ENCODE peak calls at places on chromosomes 7 and 10, in seven cellular contexts. M is CD8-positive, alpha-beta T cell; A is tibial nerve; S is GM06990; C is psoas muscle; G is mucosa of descending colon; Y is sigmoid colon. T is an unnamed sample.

GRCh38 chr7:1297476-1297972 is 64.9 kb downstream of the UNCX start:
- DNase-seq in C (peak), Y (no peak), S (no peak), G (no peak), A (no peak), M (no peak), T (no peak)

GRCh38 chr10:3570855-3571266 is 214.1 kb downstream of the KLF6 start:
- DNase-seq in A (peak), S (no peak), G (no peak), M (no peak), C (peak), Y (peak), T (peak)

GRCh38 chr7:140533394-140533872 is 54.1 kb upstream of the MKRN1 start:
- DNase-seq in S (no peak), C (no peak), M (no peak), G (no peak), A (no peak), Y (peak), T (no peak)

GRCh38 chr10:58625070-58625469 is 112.4 kb downstream of the BICC1 start:
- DNase-seq in S (no peak), M (no peak), G (no peak), Y (no peak), A (no peak), C (no peak), T (no peak)

GRCh38 chr10:54800677-54801480 is at the start of gene PCDH15:
- DNase-seq in C (no peak), M (no peak), G (no peak), Y (no peak), A (no peak), S (no peak), T (no peak)

GRCh38 chr7:159042084-159042483 is 102.6 kb downstream of the VIPR2 start:
- DNase-seq in G (no peak), S (no peak), C (no peak), A (no peak), Y (peak), M (no peak), T (no peak)

GRCh38 chr10:71426058-71426605 is 29.4 kb downstream of the CDH23 start:
- DNase-seq in G (no peak), M (no peak), Y (no peak), A (no peak), C (no peak), S (no peak), T (no peak)

GRCh38 chr7:148500978-148501377 is 89.6 kb upstream of the C7orf33 start:
- DNase-seq in S (no peak), C (no peak), G (no peak), Y (no peak), M (no peak), A (no peak), T (no peak)

GRCh38 chr10:43843331-43844101 is 194.8 kb upstream of the ZNF32 start:
- DNase-seq in M (no peak), Y (peak), C (peak), S (no peak), G (peak), A (peak), T (peak)

GRCh38 chr10:6151087-6151977 is 51.4 kb upstream of the PFKFB3 start:
- DNase-seq in C (peak), M (peak), S (peak), A (peak), G (peak), Y (peak), T (peak)

GRCh38 chr10:51422311-51423120 is 276.9 kb downstream of the CSTF2T start:
- DNase-seq in Y (peak), G (peak), M (no peak), A (peak), S (peak), C (no peak), T (peak)

GRCh38 chr7:879706-880105 is 3.4 kb downstream of the GET4 start:
- DNase-seq in C (no peak), A (no peak), M (no peak), S (no peak), Y (no peak), G (no peak), T (no peak)

GRCh38 chr7:35652124-35652523 is 42.8 kb downstream of the HERPUD2 start:
- DNase-seq in A (no peak), S (no peak), C (no peak), M (no peak), Y (no peak), G (peak), T (no peak)

GRCh38 chr7:137626469-137627067 is 220.2 kb downstream of the DGKI start:
- DNase-seq in S (peak), M (no peak), Y (no peak), A (peak), G (peak), C (no peak), T (no peak)

GRCh38 chr10:102714621-102715455 is at the start of gene SFXN2:
- DNase-seq in Y (no peak), S (no peak), M (peak), A (no peak), G (peak), C (no peak), T (peak)

GRCh38 chr7:134954197-134955082 is 31.9 kb upstream of the AGBL3 start:
- DNase-seq in Y (no peak), C (no peak), S (no peak), G (no peak), A (no peak), M (no peak), T (no peak)

GRCh38 chr7:16954326-16954725 is 72.5 kb upstream of the AGR3 start:
- DNase-seq in Y (no peak), G (no peak), S (no peak), M (no peak), A (no peak), C (no peak), T (no peak)

GRCh38 chr10:3162533-3162932 is 10.0 kb downstream of the PITRM1 start:
- DNase-seq in C (no peak), G (no peak), M (no peak), Y (no peak), A (no peak), S (no peak), T (no peak)

GRCh38 chr7:136424058-136424457 is 444.4 kb upstream of the CHRM2 start:
- DNase-seq in Y (no peak), G (no peak), M (no peak), C (no peak), A (no peak), S (no peak), T (no peak)

GRCh38 chr10:75487087-75487784 is 55.8 kb downstream of the LRMDA start:
- DNase-seq in G (no peak), C (no peak), S (no peak), Y (no peak), M (no peak), A (no peak), T (no peak)

GRCh38 chr7:140209866-140210609 is 33.3 kb upstream of the KDM7A start:
- DNase-seq in M (no peak), Y (peak), G (peak), C (no peak), A (no peak), S (peak), T (peak)

GRCh38 chr10:116151076-116151475 is 121.9 kb downstream of the GFRA1 start:
- DNase-seq in A (no peak), G (no peak), M (no peak), C (no peak), S (no peak), Y (no peak), T (no peak)

GRCh38 chr7:8714791-8715190 is 281.4 kb downstream of the NXPH1 start:
- DNase-seq in Y (no peak), C (no peak), G (no peak), S (no peak), M (no peak), A (no peak), T (no peak)

GRCh38 chr10:124705021-124705740 is 39.0 kb downstream of the FAM53B start:
- DNase-seq in C (peak), A (no peak), M (no peak), Y (no peak), S (no peak), G (no peak), T (no peak)

GRCh38 chr7:217781-218180 is 25.4 kb downstream of the FAM20C start:
- DNase-seq in M (no peak), S (no peak), A (no peak), C (no peak), G (no peak), Y (no peak), T (no peak)

GRCh38 chr7:90624128-90624980 is 28.2 kb downstream of the CDK14 start:
- DNase-seq in S (no peak), C (no peak), M (no peak), G (no peak), A (no peak), Y (no peak), T (no peak)

GRCh38 chr10:96758423-96758822 is 38.1 kb upstream of the PIK3AP1 start:
- DNase-seq in M (no peak), S (peak), C (no peak), Y (no peak), A (no peak), G (no peak), T (peak)

GRCh38 chr10:1257226-1257625 is 201.0 kb downstream of the WDR37 start:
- DNase-seq in M (no peak), C (no peak), Y (no peak), S (no peak), G (no peak), A (no peak), T (no peak)

GRCh38 chr7:105521027-105521730 is 892 bp downstream of the PUS7 start:
- DNase-seq in S (peak), Y (peak), A (peak), C (peak), G (peak), M (no peak), T (peak)

GRCh38 chr7:50677279-50677996 is 105.3 kb downstream of the GRB10 start:
- DNase-seq in M (no peak), S (no peak), G (no peak), A (no peak), C (no peak), Y (peak), T (no peak)

GRCh38 chr7:65924193-65924592 is 51.3 kb downstream of the VKORC1L1 start:
- DNase-seq in M (no peak), A (no peak), G (no peak), S (no peak), C (no peak), Y (no peak), T (no peak)

GRCh38 chr10:84097787-84098353 is 41.4 kb upstream of the GHITM start:
- DNase-seq in A (no peak), Y (no peak), S (no peak), M (no peak), G (no peak), C (no peak), T (no peak)
- TF ChIP-seq CTCF in A (peak), Y (peak), S (peak), M (peak), G (no peak), C (peak), T (no peak)

GRCh38 chr7:142188159-142188558 is 69.7 kb downstream of the PRSS58 start:
- DNase-seq in M (no peak), G (no peak), S (no peak), Y (no peak), A (no peak), C (no peak), T (no peak)

GRCh38 chr7:142185069-142185468 is 72.8 kb downstream of the PRSS58 start:
- DNase-seq in M (no peak), A (no peak), C (no peak), G (no peak), Y (no peak), S (no peak), T (no peak)

GRCh38 chr7:142194201-142194600 is 63.7 kb downstream of the PRSS58 start:
- DNase-seq in S (no peak), C (no peak), Y (no peak), M (no peak), A (no peak), G (no peak), T (no peak)

GRCh38 chr7:142188846-142189245 is 69.0 kb downstream of the PRSS58 start:
- DNase-seq in C (no peak), G (no peak), A (no peak), Y (no peak), S (no peak), M (no peak), T (no peak)
- TF ChIP-seq CTCF in C (no peak), G (no peak), A (no peak), Y (peak), S (no peak), M (no peak), T (peak)

GRCh38 chr10:11794566-11794965 is 28.6 kb upstream of the PROSER2 start:
- DNase-seq in Y (no peak), C (no peak), A (no peak), G (no peak), M (no peak), S (no peak), T (no peak)
- TF ChIP-seq CTCF in Y (no peak), C (no peak), A (no peak), G (no peak), M (no peak), S (no peak), T (no peak)

GRCh38 chr7:77482015-77482414 is 55.1 kb upstream of the PTPN12 start:
- DNase-seq in Y (no peak), A (no peak), M (no peak), S (no peak), C (no peak), G (peak), T (no peak)

GRCh38 chr7:77476871-77477270 is 60.2 kb upstream of the PTPN12 start:
- DNase-seq in Y (no peak), G (no peak), C (no peak), M (no peak), A (no peak), S (no peak), T (no peak)

GRCh38 chr7:77479536-77480088 is 57.5 kb upstream of the PTPN12 start:
- DNase-seq in Y (no peak), S (no peak), M (no peak), A (no peak), G (no peak), C (no peak), T (no peak)

GRCh38 chr7:77484785-77485184 is 52.3 kb upstream of the PTPN12 start:
- DNase-seq in C (no peak), A (no peak), M (no peak), G (no peak), Y (no peak), S (no peak), T (no peak)

DNA sequence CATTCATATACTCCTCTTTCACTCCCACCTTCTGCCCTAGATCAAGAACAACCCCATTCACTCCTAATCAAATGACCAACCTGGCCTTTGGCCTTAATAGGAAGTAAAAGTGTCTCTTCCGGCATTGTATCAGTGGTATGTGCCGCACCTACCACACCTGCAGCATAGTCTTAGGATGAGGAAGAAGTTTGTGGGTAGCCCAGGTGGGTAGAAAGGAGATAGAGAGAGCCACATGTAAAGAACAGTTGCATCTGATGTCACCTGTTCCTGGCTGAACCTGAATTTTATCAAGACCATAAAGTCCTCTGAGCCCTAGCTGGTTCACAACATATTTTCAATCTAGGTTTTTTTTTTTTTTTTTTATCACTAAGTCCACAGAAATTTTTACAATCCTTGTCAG is 55.5 kb upstream of the PTPN12 start:
- DNase-seq in S (no peak), Y (no peak), G (peak), A (no peak), M (no peak), C (no peak), T (no peak)
- TF ChIP-seq CTCF in S (no peak), Y (no peak), G (no peak), A (no peak), M (no peak), C (no peak), T (no peak)

GRCh38 chr10:18554479-18554878 is 96.9 kb downstream of the NSUN6 start:
- DNase-seq in A (no peak), G (no peak), S (no peak), Y (no peak), M (no peak), C (no peak), T (no peak)

GRCh38 chr10:18551473-18551872 is 99.9 kb downstream of the NSUN6 start:
- DNase-seq in A (no peak), C (no peak), M (no peak), S (no peak), Y (no peak), G (no peak), T (no peak)

GRCh38 chr10:18545626-18546025 is 105.8 kb downstream of the NSUN6 start:
- DNase-seq in C (no peak), Y (no peak), G (no peak), A (no peak), S (no peak), M (no peak), T (no peak)

DNA sequence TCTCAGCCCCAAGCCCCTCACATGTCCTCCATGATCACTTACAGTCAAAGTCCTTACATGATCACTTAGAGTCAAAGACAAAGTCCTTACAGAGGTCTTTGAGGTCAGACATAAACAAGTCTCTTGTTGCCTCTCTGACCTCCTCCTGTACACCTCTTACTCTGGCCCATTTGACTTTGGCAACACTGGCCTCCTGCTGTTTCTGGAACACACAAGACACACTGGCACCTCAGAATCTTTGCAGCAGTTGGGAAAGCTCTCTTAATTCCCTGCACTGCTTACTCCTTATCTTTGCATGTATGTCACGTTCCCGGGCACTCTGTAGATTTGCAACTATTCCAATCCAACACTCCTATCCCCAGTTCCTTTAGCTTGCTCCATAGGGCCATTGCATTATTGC is 102.3 kb downstream of the NSUN6 start:
- DNase-seq in S (no peak), C (no peak), A (no peak), G (no peak), Y (no peak), M (no peak), T (no peak)
- TF ChIP-seq CTCF in S (no peak), C (no peak), A (no peak), G (no peak), Y (no peak), M (no peak), T (no peak)

DNA sequence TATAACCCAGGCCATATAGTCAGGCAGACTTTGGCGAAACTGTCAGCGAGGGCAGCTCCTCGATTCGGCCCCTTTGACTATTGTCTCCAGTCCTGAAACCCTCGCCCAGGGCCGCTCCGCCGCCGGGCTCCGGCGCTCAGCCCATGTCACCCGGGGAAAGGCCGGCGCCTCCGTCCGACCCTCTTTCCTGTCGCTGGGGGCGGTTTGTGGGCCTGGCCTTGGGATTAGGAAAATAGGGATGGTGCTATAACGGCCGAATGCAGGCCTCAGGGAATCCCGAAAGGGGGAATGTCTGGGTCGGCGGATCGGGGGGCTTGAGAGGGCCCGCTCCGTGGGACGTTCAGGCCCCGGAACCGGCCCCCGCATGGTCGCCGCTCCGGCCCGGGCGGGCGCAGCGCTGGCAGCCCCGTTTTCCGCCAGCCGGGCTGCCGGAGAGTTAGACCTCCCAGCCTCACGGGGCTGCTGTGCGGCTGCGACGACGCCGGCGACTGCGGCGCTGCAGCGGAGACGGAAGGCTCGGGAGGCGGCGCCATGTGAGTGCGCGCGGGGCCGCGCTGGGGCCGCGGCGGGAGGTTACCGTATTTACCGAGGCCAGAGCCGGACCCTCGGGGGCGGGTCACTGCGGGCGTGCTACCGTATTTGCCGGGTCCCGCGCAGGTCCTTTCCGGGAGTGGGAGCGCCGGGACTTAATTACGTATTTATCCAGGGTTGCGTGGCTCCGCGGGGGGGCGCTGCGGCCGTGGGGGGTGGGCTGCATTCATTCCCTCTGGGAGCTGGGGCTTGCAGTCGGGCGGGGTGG is 25.9 kb downstream of the ZNF775 start:
- DNase-seq in Y (peak), A (peak), S (peak), M (peak), C (peak), G (peak), T (peak)
- TF ChIP-seq CTCF in Y (peak), A (peak), S (peak), M (no peak), C (no peak), G (no peak), T (no peak)

DNA sequence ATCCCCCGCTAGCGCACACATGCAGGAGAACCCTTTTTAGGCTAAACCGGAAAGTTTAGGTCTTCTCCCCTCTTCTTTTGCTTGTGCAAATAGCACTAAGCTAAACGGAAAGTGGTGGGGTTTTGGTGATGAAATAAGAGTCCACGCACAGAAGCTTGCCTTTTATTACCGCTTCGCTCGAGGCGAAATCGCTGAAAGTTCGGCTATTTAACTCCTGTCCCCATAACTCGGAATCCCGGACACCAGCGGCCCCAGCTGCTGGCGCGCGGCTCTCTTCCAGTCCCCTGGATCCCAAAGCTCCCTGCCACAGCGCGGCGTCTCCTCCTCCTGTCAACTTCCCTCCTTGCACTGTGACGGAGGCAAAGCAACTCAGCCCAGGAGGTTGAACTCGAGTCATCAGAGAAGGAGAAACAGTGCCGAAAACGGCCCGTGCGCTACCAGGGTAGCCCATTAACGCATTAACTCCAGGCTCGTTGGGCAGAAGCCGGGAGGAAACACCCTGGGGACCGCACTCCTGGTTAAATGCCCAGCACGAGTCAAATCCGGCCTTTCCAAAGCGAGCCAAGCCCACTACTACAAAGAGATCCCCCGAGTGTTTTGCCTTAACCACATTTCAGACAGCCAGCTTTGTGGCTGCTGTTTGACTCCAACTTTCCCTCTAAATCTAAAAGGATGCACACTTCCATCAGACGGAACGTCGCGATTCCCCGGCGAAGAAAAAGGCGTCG is 1.3 kb downstream of the SEMA3D start:
- DNase-seq in A (peak), Y (peak), G (peak), S (peak), M (no peak), C (peak), T (peak)
- TF ChIP-seq CTCF in A (no peak), Y (no peak), G (no peak), S (no peak), M (no peak), C (no peak), T (no peak)

T was measured in tibial artery.